ENCODE peak calls at places on chromosome 1, in ten cellular contexts. S is GM23338; C is NCI-H1417; Z is AG08395; J is spleen; A is endothelial cell; K is heart right ventricle; E is activated T-helper 9 cell treated with anti-CD3 and anti-CD28 coated beads, Interleukin-2, amount 50 U/mL, for 16 hours; B is iris pigment epithelial cell; O is posterior cingulate gyrus. U is an unnamed sample.

GRCh38 chr1:230706887-230707731 is 6.8 kb downstream of the AGT start:
- DNase-seq in O (no peak), C (no peak), E (no peak), A (no peak), K (no peak), S (no peak), J (no peak), Z (no peak), B (no peak), U (no peak)

GRCh38 chr1:156356875-156357534 is 12.0 kb upstream of the RHBG start:
- DNase-seq in A (peak), J (peak), E (peak), B (no peak), O (peak), S (peak), C (peak), Z (no peak), K (no peak), U (peak)

GRCh38 chr1:235583511-235584001 is 66.0 kb downstream of the GNG4 start:
- DNase-seq in B (peak), J (peak), E (no peak), C (no peak), Z (no peak), O (peak), S (no peak), A (no peak), K (no peak), U (no peak)

GRCh38 chr1:44924835-44925464 is 61.4 kb downstream of the EIF2B3 start:
- DNase-seq in E (no peak), A (no peak), B (peak), S (peak), K (no peak), O (no peak), C (peak), J (no peak), Z (peak), U (peak)

GRCh38 chr1:21162740-21163464 is 13.8 kb downstream of the EIF4G3 start:
- DNase-seq in E (no peak), K (no peak), A (no peak), C (no peak), S (no peak), O (no peak), B (no peak), J (no peak), Z (no peak), U (no peak)

GRCh38 chr1:178689769-178690168 is 35.3 kb upstream of the RALGPS2 start:
- DNase-seq in S (no peak), A (no peak), B (peak), O (no peak), K (no peak), Z (no peak), C (no peak), E (no peak), J (no peak), U (no peak)

GRCh38 chr1:223556414-223557124 is 108.9 kb downstream of the CAPN8 start:
- DNase-seq in J (no peak), Z (peak), S (peak), B (peak), O (no peak), E (no peak), C (no peak), K (no peak), A (peak), U (peak)

GRCh38 chr1:113793878-113794834 is 18.1 kb downstream of the RSBN1 start:
- DNase-seq in S (no peak), K (no peak), J (no peak), A (no peak), Z (no peak), O (no peak), B (no peak), C (no peak), E (no peak), U (no peak)

GRCh38 chr1:18344755-18345154 is 136.0 kb upstream of the KLHDC7A start:
- DNase-seq in C (peak), K (no peak), B (no peak), J (no peak), E (no peak), Z (no peak), A (no peak), O (peak), S (no peak), U (no peak)

GRCh38 chr1:117096871-117097842 is 24.4 kb downstream of the TRIM45 start:
- DNase-seq in E (no peak), Z (no peak), K (no peak), C (no peak), O (no peak), B (peak), A (no peak), S (no peak), J (no peak), U (peak)

GRCh38 chr1:230278871-230279582 is 147.1 kb downstream of the PGBD5 start:
- DNase-seq in S (no peak), Z (no peak), K (no peak), O (peak), E (no peak), J (peak), A (no peak), C (no peak), B (no peak), U (no peak)

GRCh38 chr1:223161321-223161720 is 18.3 kb upstream of the TLR5 start:
- DNase-seq in A (no peak), E (no peak), K (no peak), O (no peak), S (peak), C (no peak), Z (no peak), J (no peak), B (no peak), U (no peak)

U was measured in fibroblast of pulmonary artery.